ENCODE peak calls at places on chromosome 4, in eight cellular contexts. One of them, this sample, is unnamed.

GRCh38 chr4:124953059-124953850 is 240.7 kb upstream of the ANKRD50 start:
- DNase-seq in Panc1: no peak
- DNase-seq in H9: no peak
- DNase-seq in breast epithelium: no peak
- DNase-seq in suprapubic skin: no peak
- DNase-seq in esophagus squamous epithelium: no peak
- DNase-seq in sigmoid colon: no peak
- DNase-seq in endothelial cell of umbilical vein: peak
- DNase-seq in this sample: no peak

GRCh38 chr4:142565771-142566170 is 280.3 kb downstream of the INPP4B start:
- DNase-seq in Panc1: no peak
- DNase-seq in esophagus squamous epithelium: no peak
- DNase-seq in breast epithelium: no peak
- DNase-seq in suprapubic skin: no peak
- DNase-seq in sigmoid colon: no peak
- DNase-seq in endothelial cell of umbilical vein: no peak
- DNase-seq in H9: no peak
- DNase-seq in this sample: no peak

GRCh38 chr4:12382567-12382966 is 953.9 kb upstream of the HS3ST1 start:
- DNase-seq in endothelial cell of umbilical vein: no peak
- DNase-seq in Panc1: no peak
- DNase-seq in suprapubic skin: no peak
- DNase-seq in breast epithelium: no peak
- DNase-seq in sigmoid colon: no peak
- DNase-seq in H9: no peak
- DNase-seq in esophagus squamous epithelium: no peak
- DNase-seq in this sample: no peak

GRCh38 chr4:150178161-150178560 is 99.9 kb downstream of the DCLK2 start:
- DNase-seq in Panc1: no peak
- DNase-seq in H9: no peak
- DNase-seq in esophagus squamous epithelium: no peak
- DNase-seq in suprapubic skin: no peak
- DNase-seq in sigmoid colon: no peak
- DNase-seq in breast epithelium: no peak
- DNase-seq in endothelial cell of umbilical vein: no peak
- DNase-seq in this sample: no peak

GRCh38 chr4:86961605-86962295 is 26.9 kb downstream of the AFF1 start:
- DNase-seq in breast epithelium: no peak
- DNase-seq in sigmoid colon: no peak
- DNase-seq in Panc1: no peak
- DNase-seq in suprapubic skin: no peak
- DNase-seq in H9: no peak
- DNase-seq in esophagus squamous epithelium: no peak
- DNase-seq in endothelial cell of umbilical vein: no peak
- DNase-seq in this sample: no peak

GRCh38 chr4:184399505-184399893 is 74.9 kb downstream of the IRF2 start:
- DNase-seq in endothelial cell of umbilical vein: no peak
- DNase-seq in suprapubic skin: no peak
- DNase-seq in sigmoid colon: no peak
- DNase-seq in breast epithelium: no peak
- DNase-seq in esophagus squamous epithelium: no peak
- DNase-seq in H9: no peak
- DNase-seq in Panc1: no peak
- DNase-seq in this sample: no peak

GRCh38 chr4:184664445-184665210 is 15.1 kb downstream of the PRIMPOL start:
- DNase-seq in Panc1: no peak
- DNase-seq in esophagus squamous epithelium: no peak
- DNase-seq in H9: peak
- DNase-seq in endothelial cell of umbilical vein: no peak
- DNase-seq in breast epithelium: no peak
- DNase-seq in suprapubic skin: no peak
- DNase-seq in sigmoid colon: no peak
- DNase-seq in this sample: no peak

GRCh38 chr4:180698550-180698949 is 1544.7 kb upstream of the TENM3 start:
- DNase-seq in sigmoid colon: no peak
- DNase-seq in breast epithelium: no peak
- DNase-seq in esophagus squamous epithelium: no peak
- DNase-seq in Panc1: no peak
- DNase-seq in H9: no peak
- DNase-seq in endothelial cell of umbilical vein: no peak
- DNase-seq in suprapubic skin: no peak
- DNase-seq in this sample: no peak

GRCh38 chr4:148445903-148446261 is 3.7 kb upstream of the NR3C2 start:
- DNase-seq in suprapubic skin: no peak
- DNase-seq in H9: no peak
- DNase-seq in breast epithelium: no peak
- DNase-seq in endothelial cell of umbilical vein: no peak
- DNase-seq in esophagus squamous epithelium: no peak
- DNase-seq in sigmoid colon: no peak
- DNase-seq in Panc1: no peak
- DNase-seq in this sample: no peak

DNA sequence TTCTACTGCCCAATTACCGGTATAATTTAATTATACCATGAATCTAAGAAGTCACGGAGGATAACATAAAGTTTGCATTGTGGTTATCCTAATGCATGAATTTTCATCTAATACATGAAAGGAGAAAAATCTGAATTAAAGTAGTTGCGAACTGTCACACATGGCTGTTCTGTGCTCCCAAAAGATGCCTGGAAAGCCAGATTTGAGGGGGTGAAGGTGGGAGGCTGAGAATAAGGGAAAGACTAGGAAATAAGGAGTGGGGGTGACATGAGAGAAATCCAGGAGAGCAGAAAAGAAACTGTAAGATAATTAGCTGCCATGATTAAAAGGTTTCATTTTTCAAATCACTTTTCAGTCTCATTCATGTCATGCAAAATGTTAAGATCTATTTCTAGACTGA is 1582.7 kb downstream of the STIM2 start:
- DNase-seq in esophagus squamous epithelium: no peak
- DNase-seq in Panc1: no peak
- DNase-seq in H9: no peak
- DNase-seq in suprapubic skin: no peak
- DNase-seq in endothelial cell of umbilical vein: no peak
- DNase-seq in breast epithelium: no peak
- DNase-seq in sigmoid colon: no peak
- DNase-seq in this sample: no peak
- H3K27ac ChIP-seq in esophagus squamous epithelium: no peak
- H3K27ac ChIP-seq in Panc1: no peak
- H3K27ac ChIP-seq in H9: no peak
- H3K27ac ChIP-seq in suprapubic skin: no peak
- H3K27ac ChIP-seq in endothelial cell of umbilical vein: no peak
- H3K27ac ChIP-seq in breast epithelium: no peak
- H3K27ac ChIP-seq in sigmoid colon: no peak
- H3K27ac ChIP-seq in this sample: no peak

GRCh38 chr4:110769578-110769977 is 146.7 kb upstream of the PITX2 start:
- DNase-seq in breast epithelium: no peak
- DNase-seq in H9: no peak
- DNase-seq in suprapubic skin: no peak
- DNase-seq in esophagus squamous epithelium: no peak
- DNase-seq in endothelial cell of umbilical vein: no peak
- DNase-seq in Panc1: no peak
- DNase-seq in sigmoid colon: no peak
- DNase-seq in this sample: no peak
- H3K27ac ChIP-seq in breast epithelium: no peak
- H3K27ac ChIP-seq in H9: no peak
- H3K27ac ChIP-seq in suprapubic skin: no peak
- H3K27ac ChIP-seq in esophagus squamous epithelium: no peak
- H3K27ac ChIP-seq in endothelial cell of umbilical vein: no peak
- H3K27ac ChIP-seq in Panc1: no peak
- H3K27ac ChIP-seq in sigmoid colon: no peak
- H3K27ac ChIP-seq in this sample: no peak

DNA sequence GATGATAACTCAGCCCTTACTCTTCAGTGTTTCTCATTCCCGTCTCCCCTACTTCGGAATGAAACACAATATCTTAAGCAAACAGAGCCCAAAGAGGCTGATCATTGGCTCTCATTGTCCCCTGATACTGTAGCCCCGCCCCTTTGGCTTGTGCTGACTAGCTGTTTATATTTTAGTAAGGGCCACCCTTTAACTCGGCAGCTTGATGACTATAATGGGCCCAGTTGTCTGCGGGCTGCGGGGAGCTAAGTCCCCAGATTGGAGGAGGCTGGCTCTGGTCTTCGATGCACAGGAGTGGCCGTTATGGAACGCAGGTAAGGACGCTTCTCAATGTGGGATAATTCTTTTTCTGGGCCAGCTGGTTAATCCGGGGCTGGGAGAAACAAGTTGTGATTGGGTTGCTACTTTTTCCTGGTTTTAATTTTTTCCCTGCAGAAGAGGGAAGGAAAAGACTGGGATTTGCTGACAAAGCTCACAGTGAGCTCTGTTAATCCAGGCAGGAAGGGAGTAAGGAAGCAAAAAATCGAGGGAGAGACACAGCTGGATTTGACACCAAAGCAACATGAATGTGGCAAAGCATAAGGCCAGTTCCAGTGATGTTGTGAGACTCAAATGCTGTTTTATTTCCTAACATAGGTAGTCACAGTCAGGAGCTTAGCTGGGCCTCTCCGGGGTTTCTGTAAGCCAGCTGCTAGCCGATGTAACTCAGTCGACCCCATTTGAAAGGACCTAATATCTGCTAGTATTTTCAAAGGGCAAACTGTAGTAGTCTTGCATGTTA is at the start of gene TRIM2:
- DNase-seq in Panc1: no peak
- DNase-seq in sigmoid colon: peak
- DNase-seq in breast epithelium: no peak
- DNase-seq in suprapubic skin: peak
- DNase-seq in H9: peak
- DNase-seq in endothelial cell of umbilical vein: peak
- DNase-seq in esophagus squamous epithelium: no peak
- DNase-seq in this sample: peak
- H3K27ac ChIP-seq in Panc1: peak
- H3K27ac ChIP-seq in sigmoid colon: peak
- H3K27ac ChIP-seq in breast epithelium: peak
- H3K27ac ChIP-seq in suprapubic skin: peak
- H3K27ac ChIP-seq in H9: peak
- H3K27ac ChIP-seq in endothelial cell of umbilical vein: no peak
- H3K27ac ChIP-seq in esophagus squamous epithelium: peak
- H3K27ac ChIP-seq in this sample: no peak

DNA sequence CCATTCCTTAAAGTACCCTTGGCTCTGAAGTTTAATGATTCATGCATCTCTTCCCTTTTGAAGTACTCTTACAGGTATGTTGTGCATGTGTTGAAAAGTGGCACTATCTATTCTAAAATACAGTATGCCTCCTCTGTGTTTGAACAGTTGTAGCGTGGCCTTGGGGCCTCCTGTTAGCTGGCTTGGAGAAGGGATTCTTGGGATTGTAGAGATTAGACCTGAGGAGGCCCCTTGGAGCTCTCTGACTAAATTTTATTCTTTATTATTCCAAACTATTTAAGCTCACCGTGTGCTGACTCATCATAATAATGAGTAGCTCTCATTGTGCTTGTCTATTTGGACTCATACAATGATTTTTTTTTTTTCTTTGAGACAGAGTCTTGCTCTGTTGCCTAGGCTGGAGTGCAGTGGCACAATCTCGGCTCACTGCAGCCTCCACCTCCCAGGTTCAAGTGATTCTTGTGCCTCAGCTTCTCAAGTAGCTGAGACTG is 38.5 kb downstream of the HTT start:
- DNase-seq in sigmoid colon: no peak
- DNase-seq in suprapubic skin: no peak
- DNase-seq in breast epithelium: no peak
- DNase-seq in Panc1: no peak
- DNase-seq in endothelial cell of umbilical vein: peak
- DNase-seq in esophagus squamous epithelium: no peak
- DNase-seq in H9: no peak
- DNase-seq in this sample: no peak
- H3K27ac ChIP-seq in sigmoid colon: no peak
- H3K27ac ChIP-seq in suprapubic skin: no peak
- H3K27ac ChIP-seq in breast epithelium: no peak
- H3K27ac ChIP-seq in Panc1: no peak
- H3K27ac ChIP-seq in endothelial cell of umbilical vein: peak
- H3K27ac ChIP-seq in esophagus squamous epithelium: peak
- H3K27ac ChIP-seq in H9: no peak
- H3K27ac ChIP-seq in this sample: no peak

GRCh38 chr4:2363951-2364653 is 54.3 kb downstream of the ZFYVE28 start:
- DNase-seq in sigmoid colon: peak
- DNase-seq in Panc1: no peak
- DNase-seq in endothelial cell of umbilical vein: no peak
- DNase-seq in breast epithelium: no peak
- DNase-seq in esophagus squamous epithelium: no peak
- DNase-seq in H9: no peak
- DNase-seq in suprapubic skin: peak
- DNase-seq in this sample: no peak
- H3K27ac ChIP-seq in sigmoid colon: peak
- H3K27ac ChIP-seq in Panc1: no peak
- H3K27ac ChIP-seq in endothelial cell of umbilical vein: no peak
- H3K27ac ChIP-seq in breast epithelium: peak
- H3K27ac ChIP-seq in esophagus squamous epithelium: peak
- H3K27ac ChIP-seq in H9: no peak
- H3K27ac ChIP-seq in suprapubic skin: no peak
- H3K27ac ChIP-seq in this sample: no peak

DNA sequence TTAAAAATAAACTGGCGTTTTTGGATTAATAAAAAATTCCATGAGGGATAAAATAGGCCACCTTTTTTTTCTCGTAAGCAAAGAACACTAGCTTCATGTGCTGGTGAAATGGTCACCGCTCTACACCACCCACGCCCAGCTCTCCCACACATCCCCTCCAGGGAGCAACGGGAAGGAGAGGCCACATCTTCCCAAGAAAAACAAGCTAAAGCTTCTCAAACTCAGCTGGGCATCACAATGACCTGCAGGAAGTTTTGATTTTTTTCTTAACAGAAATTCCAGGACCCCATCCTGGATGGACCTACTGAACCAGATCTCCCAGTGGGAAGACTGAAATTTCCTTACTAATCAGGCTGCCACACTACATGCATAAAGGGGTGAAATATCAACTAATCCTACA is 9.8 kb downstream of the TSPAN5 start:
- DNase-seq in endothelial cell of umbilical vein: peak
- DNase-seq in suprapubic skin: no peak
- DNase-seq in breast epithelium: no peak
- DNase-seq in H9: no peak
- DNase-seq in Panc1: no peak
- DNase-seq in sigmoid colon: no peak
- DNase-seq in esophagus squamous epithelium: no peak
- DNase-seq in this sample: no peak
- H3K27ac ChIP-seq in endothelial cell of umbilical vein: no peak
- H3K27ac ChIP-seq in suprapubic skin: no peak
- H3K27ac ChIP-seq in breast epithelium: no peak
- H3K27ac ChIP-seq in H9: no peak
- H3K27ac ChIP-seq in Panc1: peak
- H3K27ac ChIP-seq in sigmoid colon: no peak
- H3K27ac ChIP-seq in esophagus squamous epithelium: no peak
- H3K27ac ChIP-seq in this sample: peak